ENCODE peak calls at places on chromosomes 2 and 18, in six cellular contexts. I is stimulated activated CD8-positive, alpha-beta memory T cell treated with anti-CD3 and anti-CD28 coated beads, Interleukin-4, amount 100 ng/mL, for 4 hours; W is activated CD8-positive, alpha-beta memory T cell treated with anti-CD3 and anti-CD28 coated beads, Interleukin-2, amount 50 U/mL, for 48 hours; J is amniotic stem cell; K is NCI-H1417; E is nucleus accumbens. Y is an unnamed sample.

GRCh38 chr18:64333584-64333983 is 184.7 kb upstream of the LINC00305 start:
- DNase-seq in K (no peak), W (no peak), E (no peak), I (no peak), J (no peak), Y (no peak)

GRCh38 chr2:31421634-31422033 is 7.1 kb upstream of the XDH start:
- DNase-seq in J (no peak), K (no peak), I (no peak), W (no peak), E (no peak), Y (no peak)

GRCh38 chr2:70527447-70528080 is 26.1 kb downstream of the TGFA start:
- DNase-seq in E (no peak), I (no peak), J (no peak), W (no peak), K (no peak), Y (no peak)

GRCh38 chr2:135863231-135863630 is 13.0 kb downstream of the MCM6 start:
- DNase-seq in I (no peak), E (no peak), J (no peak), K (no peak), W (no peak), Y (no peak)

GRCh38 chr18:42025491-42025890 is 70.5 kb downstream of the PIK3C3 start:
- DNase-seq in W (no peak), J (no peak), K (no peak), I (no peak), E (no peak), Y (no peak)

GRCh38 chr2:98505311-98505808 is 60.7 kb downstream of the INPP4A start:
- DNase-seq in W (no peak), I (no peak), J (no peak), K (no peak), E (no peak), Y (no peak)

GRCh38 chr18:45275367-45276113 is 339.7 kb upstream of the SLC14A2 start:
- DNase-seq in K (no peak), I (no peak), E (no peak), W (no peak), J (no peak), Y (peak)

GRCh38 chr2:240211598-240212424 is 71.4 kb upstream of the OTOS start:
- DNase-seq in W (no peak), K (no peak), J (no peak), I (no peak), E (no peak), Y (no peak)

GRCh38 chr2:127829845-127830246 is 18.9 kb upstream of the WDR33 start:
- DNase-seq in J (no peak), W (peak), K (no peak), I (peak), E (no peak), Y (no peak)

Y was measured in NCI-H1105 treated with DMSO at 0.1 percent for 48 hours.